ENCODE peak calls at places on chromosomes 16 and 17, in five cellular contexts. W, N, G, O and M are unnamed samples.

GRCh38 chr17:3712811-3713463 is 10.8 kb upstream of the HASPIN start:
- DNase-seq in W (no peak), N (no peak), G (no peak), O (no peak), M (no peak)

GRCh38 chr16:85210423-85211169 is 98.3 kb upstream of the CIBAR2 start:
- DNase-seq in W (no peak), N (no peak), G (peak; percentile 95), O (peak; percentile 67), M (no peak)

GRCh38 chr17:40540448-40540847 is 24.8 kb downstream of the CCR7 start:
- DNase-seq in W (no peak), N (no peak), G (no peak), O (no peak), M (no peak)

GRCh38 chr16:4318171-4318910 is 2.5 kb downstream of the GLIS2 start:
- DNase-seq in W (no peak), N (no peak), G (no peak), O (no peak), M (no peak)

GRCh38 chr17:350706-351435 is 1.7 kb downstream of the RPH3AL start:
- DNase-seq in W (no peak), N (no peak), G (peak; percentile 75), O (peak; percentile 20), M (no peak)

GRCh38 chr17:63740464-63741181 is 976 bp downstream of the STRADA start:
- DNase-seq in W (no peak), N (no peak), G (peak; percentile 19), O (peak; percentile 15), M (no peak)

GRCh38 chr17:76709077-76709950 is 1.5 kb downstream of the MXRA7 start:
- DNase-seq in W (no peak), N (peak; percentile 77), G (peak; percentile 100), O (peak; percentile 99), M (peak; percentile 17)

GRCh38 chr16:84103678-84104077 is 13.1 kb downstream of the MBTPS1 start:
- DNase-seq in W (no peak), N (no peak), G (peak; percentile 6), O (no peak), M (no peak)

GRCh38 chr17:6327007-6327406 is 107.9 kb downstream of the AIPL1 start:
- DNase-seq in W (no peak), N (no peak), G (no peak), O (no peak), M (no peak)

GRCh38 chr17:3877220-3877619 is 15.6 kb downstream of the CAMKK1 start:
- DNase-seq in W (no peak), N (no peak), G (no peak), O (no peak), M (no peak)

GRCh38 chr16:75289189-75289588 is 37.8 kb upstream of the BCAR1 start:
- DNase-seq in W (no peak), N (no peak), G (peak; percentile 68), O (peak; percentile 33), M (no peak)

GRCh38 chr16:58494981-58495860 is 4.7 kb upstream of the NDRG4 start:
- DNase-seq in W (peak; percentile 91), N (peak; percentile 87), G (peak; percentile 98), O (peak; percentile 99), M (no peak)

GRCh38 chr16:69123894-69124293 is 8.5 kb downstream of the CHTF8 start:
- DNase-seq in W (peak; percentile 68), N (peak; percentile 50), G (peak; percentile 78), O (peak; percentile 62), M (no peak)

GRCh38 chr17:416293-417206 is 63.9 kb upstream of the RPH3AL start:
- DNase-seq in W (no peak), N (no peak), G (no peak), O (no peak), M (no peak)

GRCh38 chr17:75980188-75981018 is 1.4 kb downstream of the TEN1 start:
- DNase-seq in W (no peak), N (no peak), G (no peak), O (no peak), M (no peak)

GRCh38 chr17:49646391-49647255 is 31.3 kb downstream of the SPOP start:
- DNase-seq in W (no peak), N (no peak), G (peak; percentile 89), O (peak; percentile 85), M (no peak)

GRCh38 chr16:75580-76501 is 2.2 kb upstream of the MPG start:
- DNase-seq in W (peak; percentile 41), N (no peak), G (peak; percentile 85), O (peak; percentile 49), M (no peak)

GRCh38 chr17:81455387-81455786 is 57.2 kb downstream of the ACTG1 start:
- DNase-seq in W (no peak), N (no peak), G (no peak), O (no peak), M (no peak)

GRCh38 chr17:56347646-56348045 is 194.4 kb downstream of the ANKFN1 start:
- DNase-seq in W (no peak), N (no peak), G (no peak), O (no peak), M (no peak)

GRCh38 chr17:46928472-46929261 is 5.7 kb downstream of the GOSR2 start:
- DNase-seq in W (no peak), N (no peak), G (peak; percentile 22), O (no peak), M (no peak)